ENCODE peak calls at places on chromosomes 6 and 20, in four cellular contexts. D is germinal center, K is frontal cortex, S is stomach. G is an unnamed sample.
A peak's percentile ranks its signal among the peaks of the same experiment; 100 is the strongest.

GRCh38 chr20:61459266-61459665 is 207.2 kb downstream of the CDH4 start:
- DNase-seq in D (no peak), K (no peak), S (no peak), G (no peak)

GRCh38 chr6:82567621-82568020 is 204.0 kb downstream of the TPBG start:
- DNase-seq in S (no peak), K (no peak), D (no peak), G (no peak)

GRCh38 chr6:167825759-167826229 is 917 bp upstream of the AFDN start:
- DNase-seq in S (peak; percentile 84), K (peak; percentile 46), D (peak; percentile 48), G (no peak)

GRCh38 chr6:72621243-72622093 is at the start of gene KCNQ5:
- DNase-seq in S (no peak), K (no peak), D (peak; percentile 36), G (no peak)

GRCh38 chr20:5150226-5151076 is 23.6 kb downstream of the CDS2 start:
- DNase-seq in K (no peak), S (no peak), D (no peak), G (no peak)

GRCh38 chr20:46312075-46312944 is 4.0 kb upstream of the CDH22 start:
- DNase-seq in K (no peak), S (peak; percentile 50), D (no peak), G (no peak)

GRCh38 chr20:10705801-10706459 is 32.1 kb upstream of the JAG1 start:
- DNase-seq in K (no peak), D (no peak), S (peak; percentile 73), G (peak; percentile 4)

GRCh38 chr6:137702791-137703424 is 164.2 kb upstream of the TNFAIP3 start:
- DNase-seq in D (no peak), K (no peak), S (no peak), G (no peak)

GRCh38 chr6:139230421-139230840 is 61.4 kb downstream of the TXLNB start:
- DNase-seq in K (no peak), S (no peak), D (no peak), G (no peak)

GRCh38 chr20:61518424-61518951 is 266.4 kb downstream of the CDH4 start:
- DNase-seq in K (no peak), S (no peak), D (no peak), G (no peak)

GRCh38 chr20:31833130-31833930 is 12.1 kb downstream of the FOXS1 start:
- DNase-seq in K (no peak), D (peak; percentile 73), S (peak; percentile 66), G (no peak)

GRCh38 chr6:103167345-103167744 is 1692.4 kb downstream of the HACE1 start:
- DNase-seq in D (no peak), K (no peak), S (no peak), G (no peak)

GRCh38 chr6:16764188-16764950 is 3.1 kb upstream of the ATXN1 start:
- DNase-seq in K (no peak), S (no peak), D (no peak), G (no peak)

GRCh38 chr20:58523072-58523681 is 8.0 kb upstream of the APCDD1L start:
- DNase-seq in K (no peak), D (no peak), S (no peak), G (no peak)

GRCh38 chr20:57451759-57452661 is 60.8 kb downstream of the RBM38 start:
- DNase-seq in S (no peak), D (peak; percentile 40), K (no peak), G (no peak)

GRCh38 chr20:57464642-57465211 is 60.2 kb downstream of the CTCFL start:
- DNase-seq in S (no peak), K (no peak), D (peak; percentile 33), G (no peak)